ENCODE peak calls at places on chromosome X, in ten cellular contexts. One of them, this sample, is unnamed.

GRCh38 chrX:153984351-153985178 is 12.0 kb downstream of the TMEM187 start:
- DNase-seq in fibroblast of pulmonary artery: no peak
- DNase-seq in PC-9: no peak
- DNase-seq in lower lobe of right lung: no peak
- DNase-seq in Peyer's patch: no peak
- DNase-seq in heart left ventricle: no peak
- DNase-seq in mesothelial cell of epicardium: no peak
- DNase-seq in GM10248: peak; percentile 67
- DNase-seq in ovary: no peak
- DNase-seq in neural crest cell: no peak
- DNase-seq in this sample: no peak

GRCh38 chrX:8783100-8784098 is 17.8 kb downstream of the FAM9A start:
- DNase-seq in fibroblast of pulmonary artery: peak; percentile 26
- DNase-seq in mesothelial cell of epicardium: no peak
- DNase-seq in heart left ventricle: no peak
- DNase-seq in PC-9: peak; percentile 15
- DNase-seq in lower lobe of right lung: no peak
- DNase-seq in neural crest cell: no peak
- DNase-seq in GM10248: no peak
- DNase-seq in ovary: no peak
- DNase-seq in Peyer's patch: no peak
- DNase-seq in this sample: peak; percentile 32

GRCh38 chrX:64394874-64395567 is at the start of gene MTMR8:
- DNase-seq in fibroblast of pulmonary artery: peak; percentile 4
- DNase-seq in GM10248: peak; percentile 79
- DNase-seq in ovary: peak; percentile 84
- DNase-seq in Peyer's patch: peak; percentile 89
- DNase-seq in PC-9: peak; percentile 46
- DNase-seq in mesothelial cell of epicardium: peak; percentile 55
- DNase-seq in lower lobe of right lung: peak; percentile 78
- DNase-seq in neural crest cell: peak; percentile 67
- DNase-seq in heart left ventricle: peak; percentile 67
- DNase-seq in this sample: no peak

GRCh38 chrX:13091111-13091765 is 46.8 kb upstream of the FAM9C start:
- DNase-seq in neural crest cell: no peak
- DNase-seq in Peyer's patch: no peak
- DNase-seq in ovary: no peak
- DNase-seq in PC-9: no peak
- DNase-seq in GM10248: no peak
- DNase-seq in heart left ventricle: no peak
- DNase-seq in lower lobe of right lung: no peak
- DNase-seq in mesothelial cell of epicardium: no peak
- DNase-seq in fibroblast of pulmonary artery: peak; percentile 20
- DNase-seq in this sample: peak; percentile 36

GRCh38 chrX:154750301-154751120 is at the start of gene GAB3:
- DNase-seq in lower lobe of right lung: peak; percentile 64
- DNase-seq in heart left ventricle: peak; percentile 43
- DNase-seq in fibroblast of pulmonary artery: peak; percentile 33
- DNase-seq in Peyer's patch: peak; percentile 66
- DNase-seq in ovary: no peak
- DNase-seq in PC-9: peak; percentile 30
- DNase-seq in neural crest cell: no peak
- DNase-seq in GM10248: peak; percentile 32
- DNase-seq in mesothelial cell of epicardium: no peak
- DNase-seq in this sample: peak; percentile 48

GRCh38 chrX:313546-313945 is 5.0 kb downstream of the GTPBP6 start:
- DNase-seq in mesothelial cell of epicardium: no peak
- DNase-seq in ovary: no peak
- DNase-seq in fibroblast of pulmonary artery: no peak
- DNase-seq in PC-9: no peak
- DNase-seq in neural crest cell: no peak
- DNase-seq in heart left ventricle: peak; percentile 11
- DNase-seq in lower lobe of right lung: peak; percentile 20
- DNase-seq in Peyer's patch: no peak
- DNase-seq in GM10248: no peak
- DNase-seq in this sample: no peak

GRCh38 chrX:2894885-2895292 is 34.2 kb downstream of the ARSD start:
- DNase-seq in neural crest cell: no peak
- DNase-seq in fibroblast of pulmonary artery: peak; percentile 29
- DNase-seq in Peyer's patch: peak; percentile 74
- DNase-seq in lower lobe of right lung: no peak
- DNase-seq in heart left ventricle: no peak
- DNase-seq in ovary: no peak
- DNase-seq in mesothelial cell of epicardium: peak; percentile 65
- DNase-seq in GM10248: no peak
- DNase-seq in PC-9: peak; percentile 17
- DNase-seq in this sample: no peak

GRCh38 chrX:108516184-108516583 is 76.5 kb downstream of the COL4A5 start:
- DNase-seq in fibroblast of pulmonary artery: peak; percentile 71
- DNase-seq in mesothelial cell of epicardium: no peak
- DNase-seq in ovary: no peak
- DNase-seq in GM10248: no peak
- DNase-seq in PC-9: no peak
- DNase-seq in Peyer's patch: no peak
- DNase-seq in heart left ventricle: no peak
- DNase-seq in neural crest cell: no peak
- DNase-seq in lower lobe of right lung: no peak
- DNase-seq in this sample: peak; percentile 50

GRCh38 chrX:20968996-20969395 is 405.2 kb upstream of the CNKSR2 start:
- DNase-seq in heart left ventricle: no peak
- DNase-seq in neural crest cell: no peak
- DNase-seq in lower lobe of right lung: no peak
- DNase-seq in PC-9: peak; percentile 8
- DNase-seq in GM10248: no peak
- DNase-seq in mesothelial cell of epicardium: no peak
- DNase-seq in ovary: no peak
- DNase-seq in fibroblast of pulmonary artery: peak; percentile 44
- DNase-seq in Peyer's patch: no peak
- DNase-seq in this sample: peak; percentile 29

GRCh38 chrX:13755254-13755653 is 20.7 kb downstream of the OFD1 start:
- DNase-seq in PC-9: no peak
- DNase-seq in lower lobe of right lung: no peak
- DNase-seq in ovary: no peak
- DNase-seq in mesothelial cell of epicardium: no peak
- DNase-seq in GM10248: no peak
- DNase-seq in neural crest cell: no peak
- DNase-seq in Peyer's patch: no peak
- DNase-seq in heart left ventricle: no peak
- DNase-seq in fibroblast of pulmonary artery: no peak
- DNase-seq in this sample: no peak

GRCh38 chrX:13109811-13110210 is 65.4 kb upstream of the FAM9C start:
- DNase-seq in lower lobe of right lung: no peak
- DNase-seq in PC-9: no peak
- DNase-seq in GM10248: no peak
- DNase-seq in mesothelial cell of epicardium: no peak
- DNase-seq in fibroblast of pulmonary artery: peak; percentile 63
- DNase-seq in heart left ventricle: no peak
- DNase-seq in Peyer's patch: no peak
- DNase-seq in ovary: no peak
- DNase-seq in neural crest cell: no peak
- DNase-seq in this sample: peak; percentile 84

GRCh38 chrX:30270639-30271038 is 23.7 kb downstream of the MAGEB1 start:
- DNase-seq in GM10248: no peak
- DNase-seq in heart left ventricle: no peak
- DNase-seq in fibroblast of pulmonary artery: no peak
- DNase-seq in lower lobe of right lung: no peak
- DNase-seq in mesothelial cell of epicardium: no peak
- DNase-seq in PC-9: no peak
- DNase-seq in ovary: no peak
- DNase-seq in Peyer's patch: no peak
- DNase-seq in neural crest cell: no peak
- DNase-seq in this sample: no peak

GRCh38 chrX:43505759-43506158 is 150.3 kb upstream of the MAOA start:
- DNase-seq in neural crest cell: no peak
- DNase-seq in fibroblast of pulmonary artery: no peak
- DNase-seq in GM10248: no peak
- DNase-seq in mesothelial cell of epicardium: no peak
- DNase-seq in ovary: no peak
- DNase-seq in Peyer's patch: no peak
- DNase-seq in heart left ventricle: no peak
- DNase-seq in PC-9: no peak
- DNase-seq in lower lobe of right lung: no peak
- DNase-seq in this sample: no peak

GRCh38 chrX:22184096-22184495 is 88.6 kb upstream of the CBLL2 start:
- DNase-seq in heart left ventricle: no peak
- DNase-seq in Peyer's patch: no peak
- DNase-seq in PC-9: no peak
- DNase-seq in ovary: no peak
- DNase-seq in fibroblast of pulmonary artery: no peak
- DNase-seq in neural crest cell: no peak
- DNase-seq in mesothelial cell of epicardium: no peak
- DNase-seq in lower lobe of right lung: no peak
- DNase-seq in GM10248: no peak
- DNase-seq in this sample: no peak

GRCh38 chrX:56726609-56727008 is 2.4 kb upstream of the NBDY start:
- DNase-seq in heart left ventricle: no peak
- DNase-seq in PC-9: peak; percentile 29
- DNase-seq in mesothelial cell of epicardium: no peak
- DNase-seq in fibroblast of pulmonary artery: peak; percentile 70
- DNase-seq in GM10248: peak; percentile 20
- DNase-seq in lower lobe of right lung: no peak
- DNase-seq in neural crest cell: no peak
- DNase-seq in ovary: no peak
- DNase-seq in Peyer's patch: peak; percentile 56
- DNase-seq in this sample: peak; percentile 62

GRCh38 chrX:41133551-41133950 is 48.3 kb downstream of the USP9X start:
- DNase-seq in heart left ventricle: no peak
- DNase-seq in Peyer's patch: no peak
- DNase-seq in ovary: no peak
- DNase-seq in GM10248: no peak
- DNase-seq in neural crest cell: no peak
- DNase-seq in fibroblast of pulmonary artery: no peak
- DNase-seq in mesothelial cell of epicardium: no peak
- DNase-seq in PC-9: no peak
- DNase-seq in lower lobe of right lung: no peak
- DNase-seq in this sample: no peak

GRCh38 chrX:41131766-41132165 is 46.5 kb downstream of the USP9X start:
- DNase-seq in ovary: no peak
- DNase-seq in lower lobe of right lung: no peak
- DNase-seq in Peyer's patch: no peak
- DNase-seq in fibroblast of pulmonary artery: no peak
- DNase-seq in GM10248: no peak
- DNase-seq in neural crest cell: no peak
- DNase-seq in PC-9: no peak
- DNase-seq in heart left ventricle: no peak
- DNase-seq in mesothelial cell of epicardium: no peak
- DNase-seq in this sample: no peak

GRCh38 chrX:41142130-41142529 is 56.9 kb downstream of the USP9X start:
- DNase-seq in ovary: no peak
- DNase-seq in heart left ventricle: no peak
- DNase-seq in PC-9: no peak
- DNase-seq in neural crest cell: no peak
- DNase-seq in fibroblast of pulmonary artery: no peak
- DNase-seq in mesothelial cell of epicardium: no peak
- DNase-seq in GM10248: no peak
- DNase-seq in Peyer's patch: no peak
- DNase-seq in lower lobe of right lung: no peak
- DNase-seq in this sample: no peak

GRCh38 chrX:41137589-41137988 is 52.3 kb downstream of the USP9X start:
- DNase-seq in neural crest cell: no peak
- DNase-seq in mesothelial cell of epicardium: no peak
- DNase-seq in lower lobe of right lung: no peak
- DNase-seq in PC-9: no peak
- DNase-seq in ovary: no peak
- DNase-seq in Peyer's patch: no peak
- DNase-seq in fibroblast of pulmonary artery: peak; percentile 17
- DNase-seq in heart left ventricle: no peak
- DNase-seq in GM10248: no peak
- DNase-seq in this sample: no peak
- TF ChIP-seq CTCF in neural crest cell: peak; percentile 64
- TF ChIP-seq CTCF in mesothelial cell of epicardium: peak; percentile 64
- TF ChIP-seq CTCF in lower lobe of right lung: peak; percentile 22
- TF ChIP-seq CTCF in PC-9: peak; percentile 46
- TF ChIP-seq CTCF in ovary: no peak
- TF ChIP-seq CTCF in Peyer's patch: peak; percentile 21
- TF ChIP-seq CTCF in fibroblast of pulmonary artery: peak; percentile 35
- TF ChIP-seq CTCF in heart left ventricle: peak; percentile 31
- TF ChIP-seq CTCF in GM10248: no peak
- TF ChIP-seq CTCF in this sample: peak; percentile 35

GRCh38 chrX:146278381-146278780 is 460.8 kb downstream of the SLITRK2 start:
- DNase-seq in heart left ventricle: no peak
- DNase-seq in lower lobe of right lung: no peak
- DNase-seq in mesothelial cell of epicardium: no peak
- DNase-seq in GM10248: no peak
- DNase-seq in Peyer's patch: no peak
- DNase-seq in fibroblast of pulmonary artery: no peak
- DNase-seq in ovary: no peak
- DNase-seq in PC-9: no peak
- DNase-seq in neural crest cell: no peak
- DNase-seq in this sample: no peak
- TF ChIP-seq CTCF in heart left ventricle: no peak
- TF ChIP-seq CTCF in lower lobe of right lung: no peak
- TF ChIP-seq CTCF in mesothelial cell of epicardium: no peak
- TF ChIP-seq CTCF in GM10248: no peak
- TF ChIP-seq CTCF in Peyer's patch: no peak
- TF ChIP-seq CTCF in fibroblast of pulmonary artery: no peak
- TF ChIP-seq CTCF in ovary: no peak
- TF ChIP-seq CTCF in PC-9: peak; percentile 46
- TF ChIP-seq CTCF in neural crest cell: peak; percentile 49
- TF ChIP-seq CTCF in this sample: no peak

GRCh38 chrX:101759000-101759399 is 99.3 kb upstream of the ARMCX2 start:
- DNase-seq in GM10248: no peak
- DNase-seq in lower lobe of right lung: no peak
- DNase-seq in PC-9: no peak
- DNase-seq in Peyer's patch: no peak
- DNase-seq in neural crest cell: peak; percentile 12
- DNase-seq in heart left ventricle: peak; percentile 15
- DNase-seq in fibroblast of pulmonary artery: peak; percentile 49
- DNase-seq in mesothelial cell of epicardium: no peak
- DNase-seq in ovary: peak; percentile 13
- DNase-seq in this sample: peak; percentile 46
- TF ChIP-seq CTCF in GM10248: peak; percentile 42
- TF ChIP-seq CTCF in lower lobe of right lung: peak; percentile 46
- TF ChIP-seq CTCF in PC-9: peak; percentile 42
- TF ChIP-seq CTCF in Peyer's patch: peak; percentile 27
- TF ChIP-seq CTCF in neural crest cell: peak; percentile 63
- TF ChIP-seq CTCF in heart left ventricle: peak; percentile 35
- TF ChIP-seq CTCF in fibroblast of pulmonary artery: peak; percentile 40
- TF ChIP-seq CTCF in mesothelial cell of epicardium: peak; percentile 44
- TF ChIP-seq CTCF in ovary: no peak
- TF ChIP-seq CTCF in this sample: peak; percentile 25

DNA sequence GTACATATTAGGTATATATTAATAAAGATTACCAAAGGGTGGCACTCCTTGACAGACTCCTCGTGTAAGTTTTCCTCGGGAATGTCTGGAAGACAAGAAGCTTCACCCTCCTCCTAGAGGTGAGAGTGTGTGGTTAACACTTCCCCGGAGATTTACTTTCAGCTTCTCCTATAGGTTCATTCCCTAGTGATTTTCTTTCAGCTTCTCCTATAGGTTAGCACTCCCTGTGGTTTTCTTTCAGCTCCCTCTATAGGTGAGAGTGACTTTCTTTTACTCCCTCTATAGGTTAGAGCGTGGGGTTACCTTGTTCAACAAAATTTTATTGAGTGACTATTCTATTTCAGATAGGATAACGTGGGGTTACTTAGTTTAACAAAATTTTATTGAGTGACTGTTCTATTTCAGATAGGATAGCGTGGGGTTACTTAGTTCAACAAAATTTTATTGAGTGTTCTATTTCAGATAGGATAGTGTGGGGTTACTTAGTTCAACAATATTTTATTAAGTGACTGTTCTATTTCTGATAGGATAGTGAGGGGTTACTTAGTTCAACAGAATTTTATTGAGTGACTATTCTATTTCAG is 106.0 kb upstream of the PLAC1 start:
- DNase-seq in Peyer's patch: no peak
- DNase-seq in lower lobe of right lung: no peak
- DNase-seq in GM10248: peak; percentile 31
- DNase-seq in mesothelial cell of epicardium: no peak
- DNase-seq in heart left ventricle: no peak
- DNase-seq in PC-9: no peak
- DNase-seq in ovary: no peak
- DNase-seq in fibroblast of pulmonary artery: peak; percentile 43
- DNase-seq in neural crest cell: no peak
- DNase-seq in this sample: no peak
- TF ChIP-seq CTCF in Peyer's patch: peak; percentile 25
- TF ChIP-seq CTCF in lower lobe of right lung: no peak
- TF ChIP-seq CTCF in GM10248: peak; percentile 12
- TF ChIP-seq CTCF in mesothelial cell of epicardium: no peak
- TF ChIP-seq CTCF in heart left ventricle: no peak
- TF ChIP-seq CTCF in PC-9: peak; percentile 61
- TF ChIP-seq CTCF in ovary: no peak
- TF ChIP-seq CTCF in fibroblast of pulmonary artery: peak; percentile 31
- TF ChIP-seq CTCF in neural crest cell: peak; percentile 36
- TF ChIP-seq CTCF in this sample: peak; percentile 26